ENCODE peak calls at places on chromosomes 13 and 19, in seven cellular contexts. S is GM12878, N is Calu3, A is Peyer's patch, H is neural crest cell, F is fibroblast of the aortic adventitia, Y is ascending aorta. K is an unnamed sample.

GRCh38 chr13:24684600-24684998 is 4.4 kb downstream of the ATP12A start:
- DNase-seq in A (no peak), S (no peak), Y (no peak), F (no peak), H (no peak), N (no peak), K (no peak)

GRCh38 chr19:7909471-7910067 is 5.1 kb upstream of the TGFBR3L start:
- DNase-seq in H (no peak), N (no peak), A (no peak), S (no peak), F (no peak), Y (no peak), K (no peak)

GRCh38 chr13:75299913-75300862 is 181.8 kb downstream of the TBC1D4 start:
- DNase-seq in H (no peak), F (peak), S (peak), N (no peak), A (no peak), Y (no peak), K (peak)

GRCh38 chr19:51277112-51277511 is 26.2 kb downstream of the SIGLECL1 start:
- DNase-seq in H (no peak), Y (no peak), A (no peak), N (no peak), S (no peak), F (no peak), K (no peak)

GRCh38 chr19:55646889-55647731 is 902 bp upstream of the CCDC106 start:
- DNase-seq in S (no peak), N (no peak), A (no peak), Y (no peak), F (no peak), H (no peak), K (no peak)

GRCh38 chr19:11252665-11253355 is 9.5 kb downstream of the DOCK6 start:
- DNase-seq in F (no peak), Y (no peak), A (no peak), N (no peak), S (no peak), H (no peak), K (no peak)

GRCh38 chr13:65638572-65639168 is 1591.5 kb downstream of the PCDH9 start:
- DNase-seq in S (no peak), N (no peak), A (no peak), F (peak), Y (no peak), H (peak), K (no peak)

GRCh38 chr13:114151565-114152284 is 19.3 kb upstream of the RASA3 start:
- DNase-seq in F (no peak), Y (no peak), S (no peak), N (peak), A (peak), H (no peak), K (no peak)

GRCh38 chr19:50330365-50331078 is 1.3 kb upstream of the KCNC3 start:
- DNase-seq in Y (no peak), A (peak), H (peak), S (no peak), F (no peak), N (peak), K (no peak)

GRCh38 chr13:113327766-113328391 is 30.8 kb downstream of the LAMP1 start:
- DNase-seq in A (no peak), F (no peak), S (no peak), Y (no peak), H (no peak), N (no peak), K (no peak)

GRCh38 chr13:97125051-97125809 is 96.9 kb upstream of the MBNL2 start:
- DNase-seq in H (no peak), F (peak), A (no peak), S (peak), Y (no peak), N (peak), K (peak)

GRCh38 chr13:28161370-28161769 is 23.0 kb downstream of the PAN3 start:
- DNase-seq in S (no peak), N (no peak), Y (no peak), H (no peak), F (peak), A (no peak), K (no peak)

GRCh38 chr13:48950507-48950886 is 25.2 kb upstream of the FNDC3A start:
- DNase-seq in N (no peak), A (no peak), S (no peak), H (no peak), F (peak), Y (no peak), K (no peak)

GRCh38 chr13:34346626-34347025 is 528.7 kb downstream of the RFC3 start:
- DNase-seq in S (no peak), Y (no peak), A (no peak), F (no peak), H (no peak), N (no peak), K (no peak)

GRCh38 chr13:50596776-50597203 is 246.7 kb downstream of the DLEU7 start:
- DNase-seq in H (no peak), A (no peak), F (no peak), N (no peak), S (no peak), Y (no peak), K (no peak)

GRCh38 chr13:99174533-99175100 is 26.0 kb upstream of the UBAC2 start:
- DNase-seq in Y (no peak), S (no peak), N (no peak), A (no peak), H (no peak), F (peak), K (no peak)

GRCh38 chr19:8161135-8161646 is 11.8 kb upstream of the FBN3 start:
- DNase-seq in Y (no peak), N (no peak), F (peak), H (no peak), A (no peak), S (peak), K (peak)

GRCh38 chr19:30150626-30151025 is 208.6 kb downstream of the URI1 start:
- DNase-seq in S (no peak), Y (no peak), A (no peak), N (no peak), H (no peak), F (no peak), K (no peak)

GRCh38 chr13:98571955-98572662 is 4.8 kb downstream of the STK24 start:
- DNase-seq in F (peak), A (peak), N (peak), S (no peak), Y (no peak), H (no peak), K (no peak)

GRCh38 chr19:7386769-7387168 is 38.0 kb downstream of the ARHGEF18 start:
- DNase-seq in N (no peak), H (no peak), Y (no peak), S (no peak), F (no peak), A (no peak), K (no peak)

GRCh38 chr19:6516659-6517291 is 14.1 kb upstream of the TNFSF9 start:
- DNase-seq in H (peak), S (no peak), A (peak), N (peak), Y (peak), F (peak), K (peak)

GRCh38 chr13:37753776-37754175 is 115.8 kb downstream of the TRPC4 start:
- DNase-seq in A (no peak), H (no peak), N (peak), Y (no peak), S (no peak), F (no peak), K (no peak)

GRCh38 chr13:83794627-83795026 is 87.6 kb downstream of the SLITRK1 start:
- DNase-seq in N (no peak), H (no peak), Y (no peak), A (no peak), F (no peak), S (no peak), K (no peak)

GRCh38 chr19:35828694-35829301 is 16.2 kb upstream of the PRODH2 start:
- DNase-seq in H (peak), F (peak), A (no peak), Y (no peak), S (no peak), N (peak), K (no peak)

GRCh38 chr19:40252395-40252794 is 25.9 kb upstream of the CCNP start:
- DNase-seq in A (no peak), F (no peak), Y (no peak), N (no peak), S (no peak), H (no peak), K (no peak)

GRCh38 chr19:19385900-19386339 is 19.6 kb upstream of the GATAD2A start:
- DNase-seq in F (no peak), A (no peak), S (no peak), Y (no peak), H (no peak), N (no peak), K (no peak)

GRCh38 chr13:98443329-98443728 is 133.6 kb downstream of the STK24 start:
- DNase-seq in A (no peak), H (no peak), F (peak), Y (no peak), S (no peak), N (no peak), K (no peak)

GRCh38 chr13:94705081-94705751 is 7.1 kb downstream of the SOX21 start:
- DNase-seq in H (no peak), F (no peak), A (no peak), S (no peak), N (no peak), Y (no peak), K (no peak)

DNA sequence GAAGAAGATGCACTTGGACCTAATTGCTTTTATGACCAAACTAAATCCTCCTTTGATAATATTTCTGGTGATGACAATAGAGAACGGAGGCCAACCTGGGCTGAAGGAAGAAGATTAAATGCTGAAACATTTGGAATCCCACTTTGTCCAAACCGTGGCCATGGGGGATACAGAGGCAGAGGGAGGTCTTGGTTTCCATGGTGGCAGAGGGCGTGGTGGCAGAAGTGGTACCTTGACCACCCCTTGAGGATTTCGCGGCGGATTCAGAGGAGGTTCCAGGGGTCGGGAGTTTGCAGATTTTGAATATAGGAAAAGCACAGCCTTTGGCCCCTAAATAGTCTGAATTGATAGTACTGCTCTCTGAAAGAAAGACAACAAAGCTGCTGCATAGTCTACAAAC is 7.2 kb upstream of the LILRB3 start:
- DNase-seq in F (no peak), N (no peak), H (no peak), A (no peak), S (no peak), Y (no peak), K (no peak)
- TF ChIP-seq CTCF in F (no peak), N (no peak), H (no peak), A (no peak), S (no peak), Y (no peak), K (no peak)

GRCh38 chr19:15112385-15112784 is 5.2 kb downstream of the SYDE1 start:
- DNase-seq in A (no peak), N (no peak), S (no peak), H (no peak), Y (no peak), F (no peak), K (no peak)
- TF ChIP-seq CTCF in A (no peak), N (no peak), S (no peak), H (peak), Y (no peak), F (no peak), K (peak)

GRCh38 chr19:44738603-44739585 is 9.6 kb upstream of the BCL3 start:
- DNase-seq in F (peak), N (peak), H (no peak), Y (no peak), A (peak), S (no peak), K (no peak)

GRCh38 chr19:44741841-44742352 is 6.6 kb upstream of the BCL3 start:
- DNase-seq in Y (peak), F (peak), H (no peak), S (no peak), A (peak), N (peak), K (no peak)

GRCh38 chr19:44741258-44741731 is 7.2 kb upstream of the BCL3 start:
- DNase-seq in Y (no peak), F (peak), A (peak), S (no peak), H (no peak), N (peak), K (no peak)

GRCh38 chr19:44738161-44738535 is 10.4 kb upstream of the BCL3 start:
- DNase-seq in A (no peak), N (no peak), S (no peak), Y (no peak), F (no peak), H (no peak), K (no peak)

DNA sequence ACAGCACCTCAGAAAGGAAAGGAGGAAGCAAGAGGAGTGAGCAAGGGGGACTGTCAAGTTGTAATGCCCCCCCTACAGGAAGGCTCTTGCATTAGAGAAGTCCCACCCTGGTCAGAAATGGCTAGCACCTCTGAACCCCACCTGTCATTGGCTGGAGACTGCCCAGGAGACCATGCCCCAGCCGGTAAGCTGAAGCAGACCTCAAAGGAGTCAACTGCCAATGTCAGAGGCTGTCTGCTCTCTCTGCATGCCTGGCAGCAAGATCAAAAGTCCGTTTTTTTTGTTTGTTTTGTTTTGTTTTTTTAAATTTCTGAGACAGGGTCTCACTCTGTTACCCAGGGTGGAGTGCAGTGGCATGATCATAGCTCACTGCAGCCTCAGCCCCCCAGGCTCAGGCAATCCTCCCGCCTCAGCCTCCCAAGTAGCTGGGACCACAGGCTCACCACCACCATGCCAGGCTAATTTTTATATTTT is 8.1 kb upstream of the BCL3 start:
- DNase-seq in F (no peak), Y (no peak), S (no peak), H (no peak), A (no peak), N (no peak), K (no peak)
- TF ChIP-seq CTCF in F (peak), Y (no peak), S (peak), H (no peak), A (no peak), N (no peak), K (peak)

DNA sequence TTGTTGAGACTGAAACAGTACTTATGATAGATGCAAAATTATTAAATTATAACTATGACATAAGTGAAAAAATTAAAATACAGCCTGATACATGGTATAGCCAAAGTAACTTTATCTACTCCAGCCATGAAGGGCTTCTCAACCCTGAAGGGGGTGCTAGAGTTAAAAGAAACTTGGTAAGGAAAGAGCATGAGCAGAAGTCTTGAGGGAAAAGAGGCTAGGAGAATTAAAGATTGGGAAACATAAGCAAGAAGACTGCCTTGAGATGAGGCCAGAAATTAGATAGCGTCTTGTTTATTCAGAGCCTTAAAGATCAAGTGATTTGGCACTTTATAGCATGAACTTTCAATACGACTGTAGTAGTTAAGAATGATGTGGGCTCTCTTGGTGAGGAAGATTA is 385.5 kb upstream of the PRR20A start:
- DNase-seq in H (no peak), F (no peak), A (no peak), S (no peak), N (no peak), Y (no peak), K (no peak)
- TF ChIP-seq CTCF in H (no peak), F (no peak), A (no peak), S (no peak), N (no peak), Y (peak), K (no peak)

GRCh38 chr19:32719611-32720059 is at the start of gene TDRD12:
- DNase-seq in F (no peak), S (no peak), A (no peak), H (no peak), N (no peak), Y (no peak), K (no peak)
- TF ChIP-seq CTCF in F (no peak), S (no peak), A (no peak), H (no peak), N (no peak), Y (no peak), K (no peak)

GRCh38 chr19:3644351-3645066 is 17.9 kb upstream of the CACTIN start:
- DNase-seq in F (peak), A (no peak), Y (no peak), S (no peak), H (no peak), N (no peak), K (no peak)
- TF ChIP-seq CTCF in F (no peak), A (no peak), Y (no peak), S (no peak), H (no peak), N (no peak), K (no peak)

K was measured in GM12864.